ENCODE peak calls at places on chromosome 13, in seven cellular contexts. L is stomach, C is transverse colon, I is spleen, F is SK-N-SH, R is K562, Y is GM12878. Z is an unnamed sample.

GRCh38 chr13:90968510-90968909 is 379.0 kb upstream of the MIR17HG start:
- DNase-seq in L (no peak), C (no peak), I (no peak), F (peak; percentile 38), R (no peak), Y (no peak), Z (no peak)

GRCh38 chr13:24274452-24274971 is 34.9 kb upstream of the C1QTNF9 start:
- DNase-seq in L (peak; percentile 40), C (peak; percentile 34), I (peak; percentile 89), F (no peak), R (no peak), Y (peak; percentile 88), Z (no peak)

GRCh38 chr13:92564942-92565341 is 661.7 kb upstream of the GPC6 start:
- DNase-seq in L (no peak), C (no peak), I (no peak), F (no peak), R (no peak), Y (no peak), Z (no peak)

GRCh38 chr13:46609052-46609451 is 56.1 kb downstream of the LRCH1 start:
- DNase-seq in L (no peak), C (no peak), I (no peak), F (no peak), R (no peak), Y (no peak), Z (no peak)

GRCh38 chr13:47332149-47332548 is 435.3 kb upstream of the HTR2A start:
- DNase-seq in L (no peak), C (no peak), I (no peak), F (no peak), R (no peak), Y (no peak), Z (no peak)

GRCh38 chr13:33179463-33179862 is 106.1 kb downstream of the STARD13 start:
- DNase-seq in L (no peak), C (no peak), I (no peak), F (no peak), R (no peak), Y (no peak), Z (no peak)

GRCh38 chr13:46388846-46389245 is 1.8 kb upstream of the RUBCNL start:
- DNase-seq in L (no peak), C (no peak), I (no peak), F (no peak), R (no peak), Y (no peak), Z (no peak)

GRCh38 chr13:72126424-72126823 is 259.4 kb upstream of the DACH1 start:
- DNase-seq in L (no peak), C (no peak), I (no peak), F (no peak), R (no peak), Y (no peak), Z (no peak)

GRCh38 chr13:50766043-50766442 is 77.4 kb downstream of the DLEU7 start:
- DNase-seq in L (no peak), C (no peak), I (no peak), F (no peak), R (no peak), Y (no peak), Z (no peak)

GRCh38 chr13:52405767-52406494 is at the start of gene THSD1:
- DNase-seq in L (peak; percentile 38), C (peak; percentile 24), I (peak; percentile 88), F (peak; percentile 87), R (no peak), Y (no peak), Z (peak; percentile 21)

GRCh38 chr13:53191091-53191490 is 162.5 kb downstream of the OLFM4 start:
- DNase-seq in L (no peak), C (no peak), I (no peak), F (no peak), R (no peak), Y (no peak), Z (no peak)

GRCh38 chr13:48749699-48750473 is 96.2 kb downstream of the CYSLTR2 start:
- DNase-seq in L (peak; percentile 62), C (peak; percentile 66), I (no peak), F (peak; percentile 35), R (peak; percentile 26), Y (peak; percentile 73), Z (no peak)

GRCh38 chr13:23626730-23627129 is 56.5 kb downstream of the TNFRSF19 start:
- DNase-seq in L (no peak), C (no peak), I (no peak), F (no peak), R (no peak), Y (no peak), Z (peak; percentile 50)

GRCh38 chr13:27040826-27041108 is 130.8 kb downstream of the USP12 start:
- DNase-seq in L (no peak), C (no peak), I (no peak), F (no peak), R (no peak), Y (no peak), Z (no peak)

GRCh38 chr13:27039171-27039701 is 132.4 kb downstream of the USP12 start:
- DNase-seq in L (no peak), C (no peak), I (no peak), F (no peak), R (no peak), Y (no peak), Z (no peak)

GRCh38 chr13:27044837-27045570 is 126.6 kb downstream of the USP12 start:
- DNase-seq in L (no peak), C (no peak), I (no peak), F (no peak), R (no peak), Y (peak; percentile 33), Z (no peak)

GRCh38 chr13:27041341-27041740 is 130.3 kb downstream of the USP12 start:
- DNase-seq in L (no peak), C (no peak), I (no peak), F (no peak), R (no peak), Y (no peak), Z (no peak)

DNA sequence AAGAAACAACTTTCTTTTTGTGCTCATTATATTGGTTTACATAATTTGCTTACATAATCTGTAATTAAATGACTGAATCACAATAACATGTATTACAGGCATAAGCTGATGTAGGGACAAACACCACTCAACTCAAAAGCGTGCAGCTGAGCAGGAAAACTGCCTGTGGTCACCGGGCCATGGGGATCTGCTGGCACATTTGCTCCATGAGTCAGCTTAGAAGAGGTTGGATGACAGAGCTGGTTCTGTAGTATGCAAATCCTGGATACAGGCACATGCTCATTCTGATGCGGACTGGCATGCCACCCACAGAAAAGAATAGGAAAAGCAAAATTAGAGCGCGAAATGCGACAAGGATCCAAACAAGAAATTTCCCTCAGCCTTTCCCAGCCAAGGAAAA is 128.6 kb downstream of the USP12 start:
- DNase-seq in L (peak; percentile 54), C (no peak), I (no peak), F (peak; percentile 49), R (no peak), Y (no peak), Z (no peak)
- TF ChIP-seq POLR2AphosphoS5 in L (no peak), C (peak; percentile 19), I (no peak), F (peak; percentile 75), R (no peak), Y (no peak), Z (no peak)

DNA sequence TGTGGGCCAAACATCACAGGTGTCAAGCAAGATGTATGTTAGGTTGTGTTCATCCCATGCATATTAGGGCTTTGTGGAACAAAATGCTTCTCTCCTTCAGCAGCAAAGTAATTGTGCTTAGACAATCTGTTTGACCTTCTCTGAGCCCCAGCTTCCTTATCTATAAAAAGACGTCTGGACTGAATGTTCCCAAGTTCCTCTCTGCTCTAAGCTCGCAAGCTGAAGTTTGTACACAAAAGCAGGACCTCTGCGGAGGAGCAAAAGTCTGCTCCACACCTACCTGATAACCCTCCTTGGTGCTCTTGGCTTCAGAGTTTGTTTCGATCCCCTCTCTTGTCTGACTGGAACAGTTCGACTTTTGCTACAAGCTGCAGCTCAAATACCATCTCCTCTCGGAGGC is 95.7 kb upstream of the UBL3 start:
- DNase-seq in L (no peak), C (no peak), I (no peak), F (no peak), R (no peak), Y (no peak), Z (no peak)
- H3K4me3 ChIP-seq in L (no peak overlapping the region), C (no peak overlapping the region), I (no peak overlapping the region), F (no peak overlapping the region), R (no peak overlapping the region), Y (no peak overlapping the region), Z (no peak overlapping the region)

DNA sequence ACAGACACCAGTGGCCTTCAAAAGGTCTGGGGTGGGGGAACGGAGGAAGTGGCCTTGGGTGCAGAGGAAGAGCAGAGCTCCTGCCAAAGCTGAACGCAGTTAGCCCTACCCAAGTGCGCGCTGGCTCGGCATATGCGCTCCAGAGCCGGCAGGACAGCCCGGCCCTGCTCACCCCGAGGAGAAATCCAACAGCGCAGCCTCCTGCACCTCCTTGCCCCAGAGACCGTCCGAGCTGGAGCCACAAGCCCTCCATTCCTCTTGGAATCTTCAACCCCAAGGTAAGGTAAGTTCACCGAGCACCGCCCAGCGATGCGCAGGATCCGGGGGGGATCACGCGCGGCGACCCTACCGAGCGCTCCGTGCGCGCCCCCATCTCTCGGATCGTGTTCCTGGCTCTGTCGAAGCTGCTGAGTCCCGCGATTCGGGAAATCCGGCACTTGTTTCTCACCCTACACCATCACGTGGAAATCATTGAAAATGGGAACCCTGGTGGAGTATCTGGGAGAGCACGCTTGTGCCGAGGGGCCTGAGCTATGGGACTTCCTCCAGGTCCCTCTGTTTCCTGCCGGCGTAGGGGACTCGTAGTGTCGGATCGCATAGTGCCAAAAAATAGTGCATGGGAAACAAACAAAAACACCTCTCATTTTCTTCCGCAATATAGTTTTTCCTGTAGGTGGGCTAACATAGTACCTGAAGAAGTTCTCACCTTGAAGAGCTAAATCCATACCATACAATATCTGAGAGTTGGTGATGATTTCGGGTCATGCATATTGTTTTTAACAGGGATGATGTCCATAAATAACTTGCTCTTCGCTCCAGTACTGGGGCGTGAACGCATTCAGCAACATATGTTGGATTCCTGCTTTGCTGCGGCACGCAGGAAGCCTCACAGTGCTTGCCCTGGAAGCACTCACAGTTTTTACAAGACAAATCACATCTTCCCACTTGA is 9.3 kb downstream of the PDX1 start:
- DNase-seq in L (no peak), C (no peak), I (no peak), F (no peak), R (no peak), Y (no peak), Z (no peak)
- H3K9me3 ChIP-seq in L (no peaks in the 10 kb centered on the region), C (no peaks in the 10 kb centered on the region), I (no peaks in the 10 kb centered on the region), F (no peaks in the 10 kb centered on the region), R (no peaks in the 10 kb centered on the region), Y (no peaks in the 10 kb centered on the region), Z (no peaks in the 10 kb centered on the region)

GRCh38 chr13:29925457-29925856 is 75.0 kb upstream of the UBL3 start:
- DNase-seq in L (peak; percentile 91), C (peak; percentile 70), I (no peak), F (peak; percentile 50), R (no peak), Y (no peak), Z (peak; percentile 96)
- TF ChIP-seq POLR2AphosphoS5 in L (peak; percentile 65), C (peak; percentile 60), I (no peak), F (no peak), R (no peak), Y (no peak), Z (peak; percentile 89)